ENCODE peak calls at places on chromosomes 11 and 22, in ten cellular contexts. One of them, this sample, is unnamed.

GRCh38 chr22:22349455-22349836 is 104.9 kb downstream of the VPREB1 start:
- DNase-seq in DMS53: peak; percentile 12
- DNase-seq in RWPE1: no peak
- DNase-seq in HEK293T: no peak
- DNase-seq in stimulated activated CD8-positive, alpha-beta memory T cell treated with anti-CD3 and anti-CD28 coated beads, Interleukin-4, amount 100 ng/mL, for 48 hours: no peak
- DNase-seq in Daoy: no peak
- DNase-seq in NCI-H524: no peak
- DNase-seq in NCI-H1105: no peak
- DNase-seq in gastrocnemius medialis: no peak
- DNase-seq in epithelial cell of prostate: no peak
- DNase-seq in this sample: no peak

GRCh38 chr11:69530278-69531070 is 49.0 kb downstream of the LINC01488 start:
- DNase-seq in NCI-H524: no peak
- DNase-seq in DMS53: no peak
- DNase-seq in gastrocnemius medialis: no peak
- DNase-seq in HEK293T: no peak
- DNase-seq in RWPE1: no peak
- DNase-seq in epithelial cell of prostate: no peak
- DNase-seq in NCI-H1105: no peak
- DNase-seq in stimulated activated CD8-positive, alpha-beta memory T cell treated with anti-CD3 and anti-CD28 coated beads, Interleukin-4, amount 100 ng/mL, for 48 hours: no peak
- DNase-seq in Daoy: no peak
- DNase-seq in this sample: no peak

GRCh38 chr11:107307991-107308390 is 149.6 kb downstream of the CWF19L2 start:
- DNase-seq in gastrocnemius medialis: no peak
- DNase-seq in RWPE1: no peak
- DNase-seq in DMS53: no peak
- DNase-seq in NCI-H524: peak; percentile 2
- DNase-seq in Daoy: no peak
- DNase-seq in HEK293T: peak; percentile 5
- DNase-seq in epithelial cell of prostate: no peak
- DNase-seq in stimulated activated CD8-positive, alpha-beta memory T cell treated with anti-CD3 and anti-CD28 coated beads, Interleukin-4, amount 100 ng/mL, for 48 hours: no peak
- DNase-seq in NCI-H1105: no peak
- DNase-seq in this sample: no peak

GRCh38 chr22:36369922-36370781 is 17.6 kb downstream of the MYH9 start:
- DNase-seq in DMS53: peak; percentile 66
- DNase-seq in epithelial cell of prostate: no peak
- DNase-seq in stimulated activated CD8-positive, alpha-beta memory T cell treated with anti-CD3 and anti-CD28 coated beads, Interleukin-4, amount 100 ng/mL, for 48 hours: no peak
- DNase-seq in NCI-H1105: no peak
- DNase-seq in gastrocnemius medialis: no peak
- DNase-seq in RWPE1: no peak
- DNase-seq in Daoy: no peak
- DNase-seq in NCI-H524: peak; percentile 77
- DNase-seq in HEK293T: no peak
- DNase-seq in this sample: no peak

GRCh38 chr11:78354741-78355705 is 62.6 kb downstream of the GAB2 start:
- DNase-seq in DMS53: peak; percentile 32
- DNase-seq in stimulated activated CD8-positive, alpha-beta memory T cell treated with anti-CD3 and anti-CD28 coated beads, Interleukin-4, amount 100 ng/mL, for 48 hours: no peak
- DNase-seq in Daoy: no peak
- DNase-seq in NCI-H1105: peak; percentile 70
- DNase-seq in NCI-H524: peak; percentile 26
- DNase-seq in gastrocnemius medialis: no peak
- DNase-seq in epithelial cell of prostate: no peak
- DNase-seq in HEK293T: peak; percentile 19
- DNase-seq in RWPE1: no peak
- DNase-seq in this sample: peak; percentile 21

GRCh38 chr11:115598502-115598901 is 94.3 kb upstream of the CADM1 start:
- DNase-seq in RWPE1: no peak
- DNase-seq in DMS53: no peak
- DNase-seq in epithelial cell of prostate: no peak
- DNase-seq in NCI-H524: no peak
- DNase-seq in Daoy: no peak
- DNase-seq in gastrocnemius medialis: no peak
- DNase-seq in NCI-H1105: no peak
- DNase-seq in HEK293T: no peak
- DNase-seq in stimulated activated CD8-positive, alpha-beta memory T cell treated with anti-CD3 and anti-CD28 coated beads, Interleukin-4, amount 100 ng/mL, for 48 hours: no peak
- DNase-seq in this sample: no peak

GRCh38 chr11:124725719-124726105 is 14.0 kb upstream of the NRGN start:
- DNase-seq in NCI-H524: no peak
- DNase-seq in Daoy: peak; percentile 61
- DNase-seq in HEK293T: no peak
- DNase-seq in stimulated activated CD8-positive, alpha-beta memory T cell treated with anti-CD3 and anti-CD28 coated beads, Interleukin-4, amount 100 ng/mL, for 48 hours: no peak
- DNase-seq in NCI-H1105: no peak
- DNase-seq in RWPE1: no peak
- DNase-seq in epithelial cell of prostate: peak; percentile 14
- DNase-seq in DMS53: peak; percentile 36
- DNase-seq in gastrocnemius medialis: no peak
- DNase-seq in this sample: no peak

GRCh38 chr11:50037282-50037681 is 4.6 kb downstream of the OR4C45 start:
- DNase-seq in HEK293T: no peak
- DNase-seq in NCI-H1105: no peak
- DNase-seq in Daoy: no peak
- DNase-seq in RWPE1: no peak
- DNase-seq in epithelial cell of prostate: no peak
- DNase-seq in gastrocnemius medialis: no peak
- DNase-seq in stimulated activated CD8-positive, alpha-beta memory T cell treated with anti-CD3 and anti-CD28 coated beads, Interleukin-4, amount 100 ng/mL, for 48 hours: no peak
- DNase-seq in NCI-H524: no peak
- DNase-seq in DMS53: peak; percentile 15
- DNase-seq in this sample: no peak

GRCh38 chr11:7353100-7353499 is 101.4 kb downstream of the SYT9 start:
- DNase-seq in NCI-H524: no peak
- DNase-seq in RWPE1: no peak
- DNase-seq in HEK293T: peak; percentile 43
- DNase-seq in gastrocnemius medialis: no peak
- DNase-seq in NCI-H1105: no peak
- DNase-seq in stimulated activated CD8-positive, alpha-beta memory T cell treated with anti-CD3 and anti-CD28 coated beads, Interleukin-4, amount 100 ng/mL, for 48 hours: peak; percentile 28
- DNase-seq in DMS53: peak; percentile 82
- DNase-seq in epithelial cell of prostate: no peak
- DNase-seq in Daoy: peak; percentile 35
- DNase-seq in this sample: no peak

GRCh38 chr11:104573431-104573830 is 324.8 kb downstream of the CASP12 start:
- DNase-seq in stimulated activated CD8-positive, alpha-beta memory T cell treated with anti-CD3 and anti-CD28 coated beads, Interleukin-4, amount 100 ng/mL, for 48 hours: no peak
- DNase-seq in DMS53: peak; percentile 49
- DNase-seq in NCI-H1105: no peak
- DNase-seq in NCI-H524: no peak
- DNase-seq in Daoy: no peak
- DNase-seq in epithelial cell of prostate: peak; percentile 63
- DNase-seq in RWPE1: peak; percentile 23
- DNase-seq in HEK293T: no peak
- DNase-seq in gastrocnemius medialis: no peak
- DNase-seq in this sample: no peak

GRCh38 chr11:123454060-123454651 is 24.1 kb downstream of the GRAMD1B start:
- DNase-seq in HEK293T: no peak
- DNase-seq in gastrocnemius medialis: no peak
- DNase-seq in stimulated activated CD8-positive, alpha-beta memory T cell treated with anti-CD3 and anti-CD28 coated beads, Interleukin-4, amount 100 ng/mL, for 48 hours: peak; percentile 78
- DNase-seq in NCI-H1105: no peak
- DNase-seq in RWPE1: peak; percentile 70
- DNase-seq in epithelial cell of prostate: peak; percentile 67
- DNase-seq in DMS53: peak; percentile 81
- DNase-seq in Daoy: peak; percentile 77
- DNase-seq in NCI-H524: no peak
- DNase-seq in this sample: peak; percentile 95

GRCh38 chr11:10311802-10312201 is 6.9 kb downstream of the ADM start:
- DNase-seq in NCI-H524: no peak
- DNase-seq in Daoy: no peak
- DNase-seq in HEK293T: no peak
- DNase-seq in NCI-H1105: no peak
- DNase-seq in stimulated activated CD8-positive, alpha-beta memory T cell treated with anti-CD3 and anti-CD28 coated beads, Interleukin-4, amount 100 ng/mL, for 48 hours: no peak
- DNase-seq in epithelial cell of prostate: no peak
- DNase-seq in gastrocnemius medialis: no peak
- DNase-seq in DMS53: no peak
- DNase-seq in RWPE1: no peak
- DNase-seq in this sample: no peak

GRCh38 chr11:111361874-111362273 is 17.2 kb downstream of the POU2AF1 start:
- DNase-seq in gastrocnemius medialis: no peak
- DNase-seq in Daoy: no peak
- DNase-seq in HEK293T: no peak
- DNase-seq in NCI-H524: no peak
- DNase-seq in stimulated activated CD8-positive, alpha-beta memory T cell treated with anti-CD3 and anti-CD28 coated beads, Interleukin-4, amount 100 ng/mL, for 48 hours: no peak
- DNase-seq in epithelial cell of prostate: no peak
- DNase-seq in RWPE1: no peak
- DNase-seq in DMS53: no peak
- DNase-seq in NCI-H1105: no peak
- DNase-seq in this sample: no peak

GRCh38 chr11:9701799-9702198 is 37.9 kb downstream of the SWAP70 start:
- DNase-seq in NCI-H1105: peak; percentile 25
- DNase-seq in gastrocnemius medialis: no peak
- DNase-seq in Daoy: no peak
- DNase-seq in epithelial cell of prostate: no peak
- DNase-seq in HEK293T: no peak
- DNase-seq in RWPE1: no peak
- DNase-seq in stimulated activated CD8-positive, alpha-beta memory T cell treated with anti-CD3 and anti-CD28 coated beads, Interleukin-4, amount 100 ng/mL, for 48 hours: no peak
- DNase-seq in DMS53: no peak
- DNase-seq in NCI-H524: peak; percentile 5
- DNase-seq in this sample: no peak

GRCh38 chr11:60769273-60769672 is 12.6 kb downstream of the MS4A15 start:
- DNase-seq in stimulated activated CD8-positive, alpha-beta memory T cell treated with anti-CD3 and anti-CD28 coated beads, Interleukin-4, amount 100 ng/mL, for 48 hours: no peak
- DNase-seq in DMS53: no peak
- DNase-seq in gastrocnemius medialis: no peak
- DNase-seq in Daoy: no peak
- DNase-seq in NCI-H1105: no peak
- DNase-seq in RWPE1: peak; percentile 57
- DNase-seq in HEK293T: no peak
- DNase-seq in NCI-H524: no peak
- DNase-seq in epithelial cell of prostate: peak; percentile 27
- DNase-seq in this sample: no peak

GRCh38 chr22:24165673-24166072 is 15.6 kb upstream of the SUSD2 start:
- DNase-seq in gastrocnemius medialis: no peak
- DNase-seq in epithelial cell of prostate: peak; percentile 51
- DNase-seq in HEK293T: no peak
- DNase-seq in stimulated activated CD8-positive, alpha-beta memory T cell treated with anti-CD3 and anti-CD28 coated beads, Interleukin-4, amount 100 ng/mL, for 48 hours: no peak
- DNase-seq in NCI-H524: no peak
- DNase-seq in DMS53: no peak
- DNase-seq in Daoy: no peak
- DNase-seq in RWPE1: no peak
- DNase-seq in NCI-H1105: no peak
- DNase-seq in this sample: no peak

This sample was measured in NCI-H460.